ENCODE peak calls at places on chromosomes 12 and 14, in nine cellular contexts. E, L, K, G, C, P, F, B and M are unnamed samples.

GRCh38 chr14:93090826-93091583 is 24.7 kb downstream of the ITPK1 start:
- DNase-seq in L (no peak), P (no peak), E (no peak), K (no peak), C (no peak), F (no peak), B (peak), G (no peak), M (no peak)

GRCh38 chr12:25501565-25501964 is 51.5 kb downstream of the LMNTD1 start:
- DNase-seq in B (no peak), K (no peak), C (no peak), P (no peak), G (no peak), L (no peak), F (no peak), E (no peak), M (no peak)

GRCh38 chr12:123054371-123054770 is 73.9 kb downstream of the ARL6IP4 start:
- DNase-seq in K (no peak), C (no peak), B (no peak), L (no peak), G (no peak), F (no peak), E (no peak), P (no peak), M (no peak)

GRCh38 chr12:26150737-26151450 is 26.1 kb upstream of the BHLHE41 start:
- DNase-seq in C (no peak), L (no peak), E (no peak), F (no peak), K (no peak), B (no peak), G (no peak), P (no peak), M (no peak)

GRCh38 chr12:85457026-85457425 is 177.0 kb downstream of the ALX1 start:
- DNase-seq in C (no peak), P (no peak), L (no peak), B (no peak), G (no peak), K (no peak), F (no peak), E (no peak), M (no peak)

GRCh38 chr12:22532317-22532716 is 12.0 kb downstream of the C2CD5 start:
- DNase-seq in G (no peak), L (no peak), P (no peak), F (no peak), B (no peak), C (no peak), K (no peak), E (no peak), M (no peak)

GRCh38 chr14:21070610-21071224 is 613 bp downstream of the ARHGEF40 start:
- DNase-seq in L (peak), B (peak), G (no peak), E (no peak), C (no peak), K (peak), P (no peak), F (peak), M (no peak)

GRCh38 chr14:94122438-94122837 is 7.0 kb downstream of the IFI27L2 start:
- DNase-seq in L (no peak), E (no peak), F (no peak), G (no peak), C (no peak), K (no peak), P (no peak), B (no peak), M (no peak)

GRCh38 chr12:103580026-103580425 is 7.0 kb upstream of the STAB2 start:
- DNase-seq in B (no peak), K (no peak), P (no peak), G (no peak), F (no peak), C (no peak), L (no peak), E (no peak), M (no peak)